ENCODE peak calls at places on chromosomes 1 and 21, in five cellular contexts. F is PC-3, J is cardiac fibroblast, D is tibial artery, E is MM.1S. O is an unnamed sample.

GRCh38 chr1:32592953-32593352 is 53.7 kb downstream of the ZBTB8A start:
- DNase-seq in J (no peak), E (no peak), F (no peak), D (no peak), O (peak; percentile 23)

GRCh38 chr1:236471653-236472052 is 52.1 kb upstream of the LGALS8 start:
- DNase-seq in E (no peak), J (no peak), F (no peak), D (no peak), O (peak; percentile 9)

GRCh38 chr1:84690397-84691138 is at the start of gene SSX2IP:
- DNase-seq in F (peak; percentile 99), E (peak; percentile 93), J (peak; percentile 98), D (peak; percentile 95), O (peak; percentile 97)

GRCh38 chr1:154717467-154718004 is 109.5 kb upstream of the ADAR start:
- DNase-seq in D (no peak), F (no peak), J (no peak), E (no peak), O (no peak)

GRCh38 chr1:119653135-119653838 is 5.2 kb upstream of the ZNF697 start:
- DNase-seq in D (no peak), E (no peak), J (no peak), F (no peak), O (no peak)

GRCh38 chr21:42160111-42160949 is 58.6 kb upstream of the ABCG1 start:
- DNase-seq in D (no peak), F (no peak), J (no peak), E (no peak), O (no peak)

GRCh38 chr1:97488505-97488904 is 432.3 kb downstream of the DPYD start:
- DNase-seq in J (no peak), F (no peak), E (no peak), D (no peak), O (no peak)

GRCh38 chr1:47907192-47907528 is 90.0 kb downstream of the TRABD2B start:
- DNase-seq in J (no peak), D (no peak), F (no peak), E (no peak), O (no peak)

DNA sequence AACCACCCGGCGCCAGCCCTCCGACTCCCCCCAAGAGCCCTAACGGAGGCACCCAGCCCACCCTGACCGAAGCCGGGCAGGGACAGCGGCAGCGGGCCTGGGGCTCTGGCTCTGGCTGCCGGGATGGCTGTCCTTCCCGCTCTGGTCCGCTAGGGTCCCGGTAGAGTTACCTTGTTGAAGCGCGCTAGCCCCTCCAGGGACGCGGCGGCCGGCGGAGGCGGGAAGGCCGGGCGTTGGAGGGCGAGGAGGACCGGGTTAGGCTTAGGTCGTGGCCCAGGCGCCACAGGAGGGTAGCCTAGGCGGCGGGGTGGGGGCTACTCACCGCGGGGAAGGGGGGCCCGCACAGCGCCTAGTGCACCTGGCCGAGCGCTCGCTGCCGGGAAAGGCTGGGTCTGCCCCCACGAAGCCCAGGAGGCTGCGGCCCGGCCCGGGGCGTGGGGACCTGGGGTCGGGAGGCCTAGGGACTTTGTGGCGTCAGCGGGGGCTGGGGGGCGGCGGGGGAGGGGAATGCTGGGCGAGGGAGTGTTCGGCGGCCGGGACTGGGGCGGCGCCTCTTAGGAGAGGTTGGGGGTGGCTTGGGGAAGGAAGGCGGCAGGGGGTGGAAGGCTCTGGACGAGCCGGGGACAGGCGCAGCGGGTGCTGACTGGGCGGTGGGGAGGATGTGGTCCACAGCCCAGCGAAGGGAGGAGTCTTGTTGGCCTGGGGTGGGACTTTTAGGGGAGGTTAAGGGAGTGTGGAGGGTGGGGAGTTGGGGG is at the start of gene TRIM17:
- DNase-seq in F (no peak), J (peak; percentile 36), E (no peak), D (no peak), O (peak; percentile 34)
- TF ChIP-seq CTCF in F (no peak), J (peak; percentile 44), E (no peak), D (peak; percentile 21), O (peak; percentile 51)

DNA sequence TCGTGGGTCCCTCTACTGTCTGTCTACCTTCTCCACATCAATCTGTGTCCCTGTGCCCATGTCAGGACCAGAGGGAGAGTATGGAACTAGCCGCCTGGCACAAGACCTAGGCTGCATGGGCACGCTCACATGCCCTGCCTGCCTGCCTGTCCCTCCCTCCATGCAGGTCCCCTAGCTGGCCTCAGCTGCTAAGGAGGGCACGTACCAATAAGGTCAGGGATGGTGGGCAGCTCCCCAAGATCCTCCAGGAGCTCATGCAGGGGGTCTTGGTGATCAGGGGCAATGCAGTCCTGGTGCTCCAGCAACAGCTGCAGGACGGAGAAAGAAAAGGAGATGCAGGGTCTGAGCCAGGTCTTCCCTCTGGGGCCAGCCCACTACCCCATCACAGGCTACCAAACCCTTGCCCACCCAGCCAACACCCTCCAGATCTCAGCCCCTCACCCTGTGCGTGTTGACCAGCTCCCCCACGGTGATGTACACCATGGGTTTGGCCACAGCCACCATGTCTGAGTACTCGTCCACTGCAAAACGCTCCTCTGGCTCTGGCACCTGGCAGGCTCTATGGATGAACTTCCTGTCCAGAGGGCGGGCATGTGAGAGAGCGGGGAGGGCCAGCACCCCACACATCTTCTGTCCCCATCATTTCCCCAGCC is 33.1 kb upstream of the MEF2D start:
- DNase-seq in F (no peak), J (no peak), E (no peak), D (no peak), O (no peak)
- H3K4me3 ChIP-seq in F (no peak overlapping the region), J (no peak overlapping the region), E (no peak overlapping the region), D (no peak overlapping the region), O (no peak overlapping the region)

GRCh38 chr1:181134543-181135461 is 46.3 kb downstream of the IER5 start:
- DNase-seq in E (peak; percentile 91), F (peak; percentile 53), J (peak; percentile 70), D (no peak), O (peak; percentile 78)

GRCh38 chr1:181136738-181137122 is 48.2 kb downstream of the IER5 start:
- DNase-seq in J (no peak), E (no peak), F (no peak), D (no peak), O (no peak)

GRCh38 chr1:181133969-181134418 is 45.5 kb downstream of the IER5 start:
- DNase-seq in J (no peak), F (no peak), E (no peak), D (no peak), O (no peak)

GRCh38 chr1:181135815-181136737 is 47.6 kb downstream of the IER5 start:
- DNase-seq in E (no peak), F (peak; percentile 69), D (no peak), J (peak; percentile 63), O (peak; percentile 92)

DNA sequence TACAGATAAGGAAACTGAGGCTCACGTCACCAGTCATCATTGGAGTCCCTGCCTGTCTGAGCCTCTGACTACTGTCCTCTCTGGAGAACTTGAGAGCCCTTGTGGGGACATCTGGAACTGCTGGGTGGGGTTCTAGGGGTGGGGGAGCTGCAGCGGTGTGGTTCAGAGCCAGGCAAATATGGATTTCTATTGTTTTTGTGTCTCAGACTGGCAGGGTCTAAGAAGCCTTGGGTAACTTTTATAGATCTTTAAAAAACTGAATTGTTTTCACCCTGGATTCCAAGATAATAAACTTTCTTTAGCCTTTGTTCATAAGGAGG is 46.9 kb downstream of the IER5 start:
- DNase-seq in F (peak; percentile 21), J (peak; percentile 32), E (peak; percentile 67), D (no peak), O (peak; percentile 61)
- TF ChIP-seq CTCF in F (peak; percentile 21), J (peak; percentile 52), E (peak; percentile 51), D (peak; percentile 38), O (peak; percentile 45)

GRCh38 chr21:31888936-31889371 is 16.1 kb downstream of the HUNK start:
- DNase-seq in E (no peak), D (no peak), F (peak; percentile 50), J (no peak), O (no peak)
- H3K4me3 ChIP-seq in E (no peak overlapping the region), D (no peak overlapping the region), F (no peak overlapping the region), J (no peak overlapping the region), O (no peak overlapping the region)

GRCh38 chr1:109241841-109242301 is 7.5 kb upstream of the CELSR2 start:
- DNase-seq in J (peak; percentile 4), E (no peak), F (no peak), D (no peak), O (no peak)

GRCh38 chr1:109239580-109240068 is 9.7 kb upstream of the CELSR2 start:
- DNase-seq in F (peak; percentile 46), J (peak; percentile 43), E (peak; percentile 6), D (no peak), O (peak; percentile 70)

GRCh38 chr1:109239047-109239579 is 10.2 kb upstream of the CELSR2 start:
- DNase-seq in E (no peak), D (no peak), F (no peak), J (no peak), O (no peak)

GRCh38 chr1:109241344-109241743 is 8.0 kb upstream of the CELSR2 start:
- DNase-seq in E (no peak), J (no peak), F (no peak), D (no peak), O (peak; percentile 13)

DNA sequence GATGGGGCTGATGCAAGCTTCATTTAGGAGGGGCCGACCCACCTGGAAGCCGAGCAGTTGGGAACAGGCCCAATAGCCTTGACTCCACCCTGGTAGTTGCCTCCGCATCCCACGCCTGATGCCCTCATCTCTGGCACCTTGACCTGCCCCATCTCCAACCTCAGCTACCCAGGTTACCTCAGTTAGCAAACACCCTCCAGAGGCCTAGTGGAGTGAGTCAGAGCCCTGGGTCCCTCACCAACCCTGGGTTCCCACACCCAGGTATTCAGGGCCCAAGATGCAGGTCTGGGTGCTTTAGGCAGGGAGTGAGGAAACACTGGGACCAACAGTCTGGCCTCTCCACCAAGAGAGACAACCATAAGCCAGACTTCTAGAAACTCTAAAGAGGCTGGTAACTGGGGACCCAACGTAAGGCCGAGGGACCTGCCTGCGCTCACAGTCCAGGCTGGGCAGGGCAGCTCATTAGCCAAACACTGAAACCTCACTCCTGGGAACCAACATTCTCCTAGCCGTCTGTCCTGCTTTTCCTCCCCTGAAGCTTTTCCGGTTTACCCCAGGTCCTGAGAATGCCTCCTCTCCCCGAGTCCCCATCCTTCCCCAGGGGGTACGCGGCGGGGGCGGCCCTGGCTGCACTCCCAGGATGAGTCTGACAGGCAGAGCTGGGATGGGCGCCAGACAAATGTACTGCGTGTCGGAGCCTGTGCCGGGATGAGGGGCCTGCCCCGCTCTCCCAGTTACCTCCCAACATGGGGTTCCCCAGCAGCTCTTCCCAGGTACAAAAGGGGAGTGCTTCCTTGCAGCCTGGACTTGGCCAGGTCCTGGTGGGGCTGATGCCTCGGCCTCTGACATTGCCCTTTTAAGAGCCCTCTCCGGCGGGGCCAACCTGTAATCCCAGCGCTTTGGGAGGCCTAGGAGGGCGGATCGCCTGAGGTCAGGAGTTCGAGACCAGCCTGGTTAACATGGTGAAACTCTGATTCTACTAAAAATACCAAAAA is 8.9 kb upstream of the CELSR2 start:
- DNase-seq in F (peak; percentile 48), E (peak; percentile 14), D (no peak), J (peak; percentile 72), O (peak; percentile 79)
- TF ChIP-seq CTCF in F (no peak), E (no peak), D (no peak), J (no peak), O (no peak)

GRCh38 chr1:161069201-161069685 is 448 bp downstream of the ARHGAP30 start:
- DNase-seq in J (no peak), E (no peak), D (no peak), F (no peak), O (no peak)

GRCh38 chr1:161070737-161071136 is 1.0 kb upstream of the ARHGAP30 start:
- DNase-seq in D (no peak), F (no peak), J (no peak), E (no peak), O (peak; percentile 24)

GRCh38 chr1:161069731-161070270 is at the start of gene ARHGAP30:
- DNase-seq in D (peak; percentile 58), J (no peak), F (no peak), E (peak; percentile 99), O (no peak)

GRCh38 chr1:161066694-161067093 is 3.0 kb downstream of the ARHGAP30 start:
- DNase-seq in D (no peak), J (no peak), F (no peak), E (no peak), O (no peak)

GRCh38 chr1:161068306-161069200 is 1.1 kb downstream of the ARHGAP30 start:
- DNase-seq in J (no peak), F (no peak), D (peak; percentile 66), E (peak; percentile 76), O (no peak)
- H3K4me3 ChIP-seq in J (no peak overlapping the region), F (no peak overlapping the region), D (peak overlapping the region; percentile 38), E (peak overlapping the region; percentile 94), O (no peak overlapping the region)

O was measured in choroid plexus epithelial cell.